ENCODE peak calls at places on chromosome 20, in eight cellular contexts. One of them, this sample, is unnamed.

GRCh38 chr20:7226156-7226555 is 458.7 kb downstream of the BMP2 start:
- DNase-seq in heart left ventricle: no peak
- DNase-seq in uterus: no peak
- DNase-seq in ovary: no peak
- DNase-seq in fibroblast of mammary gland: no peak
- DNase-seq in GM12865: no peak
- DNase-seq in heart right ventricle: no peak
- DNase-seq in hepatocyte: no peak
- DNase-seq in this sample: no peak

GRCh38 chr20:17966432-17967312 is 1.9 kb downstream of the SNX5 start:
- DNase-seq in hepatocyte: peak
- DNase-seq in uterus: no peak
- DNase-seq in ovary: no peak
- DNase-seq in heart right ventricle: no peak
- DNase-seq in GM12865: peak
- DNase-seq in fibroblast of mammary gland: peak
- DNase-seq in heart left ventricle: no peak
- DNase-seq in this sample: peak

GRCh38 chr20:25054133-25054820 is 3.7 kb downstream of the ACSS1 start:
- DNase-seq in fibroblast of mammary gland: no peak
- DNase-seq in ovary: peak
- DNase-seq in hepatocyte: no peak
- DNase-seq in uterus: peak
- DNase-seq in heart left ventricle: peak
- DNase-seq in heart right ventricle: no peak
- DNase-seq in GM12865: no peak
- DNase-seq in this sample: no peak

GRCh38 chr20:17730069-17730468 is 30.3 kb downstream of the BANF2 start:
- DNase-seq in GM12865: no peak
- DNase-seq in heart left ventricle: no peak
- DNase-seq in ovary: no peak
- DNase-seq in uterus: no peak
- DNase-seq in heart right ventricle: no peak
- DNase-seq in hepatocyte: no peak
- DNase-seq in fibroblast of mammary gland: no peak
- DNase-seq in this sample: no peak

GRCh38 chr20:57401565-57401918 is 10.3 kb downstream of the RBM38 start:
- DNase-seq in heart left ventricle: peak
- DNase-seq in GM12865: no peak
- DNase-seq in heart right ventricle: no peak
- DNase-seq in fibroblast of mammary gland: no peak
- DNase-seq in ovary: no peak
- DNase-seq in hepatocyte: no peak
- DNase-seq in uterus: no peak
- DNase-seq in this sample: no peak

GRCh38 chr20:59295531-59295930 is 4.9 kb upstream of the EDN3 start:
- DNase-seq in heart right ventricle: no peak
- DNase-seq in heart left ventricle: no peak
- DNase-seq in hepatocyte: no peak
- DNase-seq in fibroblast of mammary gland: no peak
- DNase-seq in ovary: no peak
- DNase-seq in GM12865: no peak
- DNase-seq in uterus: no peak
- DNase-seq in this sample: no peak

GRCh38 chr20:46977909-46978588 is 83.4 kb downstream of the EYA2 start:
- DNase-seq in fibroblast of mammary gland: no peak
- DNase-seq in uterus: no peak
- DNase-seq in heart right ventricle: no peak
- DNase-seq in heart left ventricle: no peak
- DNase-seq in hepatocyte: no peak
- DNase-seq in GM12865: no peak
- DNase-seq in ovary: no peak
- DNase-seq in this sample: no peak

GRCh38 chr20:14632906-14633305 is 295.5 kb upstream of the FLRT3 start:
- DNase-seq in hepatocyte: no peak
- DNase-seq in uterus: no peak
- DNase-seq in heart left ventricle: no peak
- DNase-seq in GM12865: no peak
- DNase-seq in fibroblast of mammary gland: peak
- DNase-seq in ovary: no peak
- DNase-seq in heart right ventricle: no peak
- DNase-seq in this sample: no peak

GRCh38 chr20:54726687-54727086 is 251.3 kb downstream of the DOK5 start:
- DNase-seq in heart right ventricle: no peak
- DNase-seq in uterus: no peak
- DNase-seq in hepatocyte: no peak
- DNase-seq in ovary: no peak
- DNase-seq in GM12865: peak
- DNase-seq in heart left ventricle: no peak
- DNase-seq in fibroblast of mammary gland: no peak
- DNase-seq in this sample: no peak

GRCh38 chr20:59633646-59634045 is 29.3 kb downstream of the PHACTR3 start:
- DNase-seq in ovary: no peak
- DNase-seq in uterus: no peak
- DNase-seq in heart left ventricle: no peak
- DNase-seq in fibroblast of mammary gland: no peak
- DNase-seq in heart right ventricle: no peak
- DNase-seq in GM12865: no peak
- DNase-seq in hepatocyte: no peak
- DNase-seq in this sample: no peak

GRCh38 chr20:43352996-43353395 is 104.7 kb upstream of the SRSF6 start:
- DNase-seq in heart right ventricle: no peak
- DNase-seq in GM12865: no peak
- DNase-seq in hepatocyte: no peak
- DNase-seq in uterus: no peak
- DNase-seq in fibroblast of mammary gland: no peak
- DNase-seq in ovary: no peak
- DNase-seq in heart left ventricle: no peak
- DNase-seq in this sample: no peak

GRCh38 chr20:655730-656624 is 3.0 kb upstream of the SRXN1 start:
- DNase-seq in GM12865: no peak
- DNase-seq in fibroblast of mammary gland: no peak
- DNase-seq in ovary: no peak
- DNase-seq in heart left ventricle: no peak
- DNase-seq in uterus: no peak
- DNase-seq in hepatocyte: no peak
- DNase-seq in heart right ventricle: no peak
- DNase-seq in this sample: no peak

GRCh38 chr20:20017852-20018245 is 687 bp downstream of the NAA20 start:
- DNase-seq in ovary: no peak
- DNase-seq in heart left ventricle: no peak
- DNase-seq in fibroblast of mammary gland: no peak
- DNase-seq in hepatocyte: no peak
- DNase-seq in uterus: no peak
- DNase-seq in heart right ventricle: no peak
- DNase-seq in GM12865: peak
- DNase-seq in this sample: no peak

GRCh38 chr20:7214081-7214740 is 446.7 kb downstream of the BMP2 start:
- DNase-seq in heart right ventricle: no peak
- DNase-seq in fibroblast of mammary gland: no peak
- DNase-seq in hepatocyte: no peak
- DNase-seq in heart left ventricle: no peak
- DNase-seq in GM12865: no peak
- DNase-seq in ovary: no peak
- DNase-seq in uterus: no peak
- DNase-seq in this sample: no peak

GRCh38 chr20:33650111-33650752 is 11.9 kb upstream of the C20orf144 start:
- DNase-seq in hepatocyte: no peak
- DNase-seq in heart left ventricle: no peak
- DNase-seq in heart right ventricle: no peak
- DNase-seq in uterus: no peak
- DNase-seq in fibroblast of mammary gland: no peak
- DNase-seq in GM12865: no peak
- DNase-seq in ovary: no peak
- DNase-seq in this sample: no peak

GRCh38 chr20:8862092-8862491 is 206.8 kb upstream of the PLCB4 start:
- DNase-seq in heart left ventricle: no peak
- DNase-seq in ovary: no peak
- DNase-seq in uterus: no peak
- DNase-seq in heart right ventricle: no peak
- DNase-seq in GM12865: no peak
- DNase-seq in hepatocyte: no peak
- DNase-seq in fibroblast of mammary gland: no peak
- DNase-seq in this sample: no peak

GRCh38 chr20:8535403-8536003 is 403.4 kb downstream of the PLCB1 start:
- DNase-seq in heart right ventricle: no peak
- DNase-seq in hepatocyte: no peak
- DNase-seq in GM12865: peak
- DNase-seq in fibroblast of mammary gland: peak
- DNase-seq in uterus: no peak
- DNase-seq in heart left ventricle: no peak
- DNase-seq in ovary: no peak
- DNase-seq in this sample: peak

GRCh38 chr20:25040438-25040831 is 17.5 kb downstream of the ACSS1 start:
- DNase-seq in uterus: peak
- DNase-seq in fibroblast of mammary gland: peak
- DNase-seq in heart right ventricle: no peak
- DNase-seq in GM12865: no peak
- DNase-seq in ovary: peak
- DNase-seq in hepatocyte: peak
- DNase-seq in heart left ventricle: peak
- DNase-seq in this sample: peak

GRCh38 chr20:58209652-58210397 is 18.6 kb downstream of the ANKRD60 start:
- DNase-seq in uterus: peak
- DNase-seq in heart right ventricle: peak
- DNase-seq in heart left ventricle: peak
- DNase-seq in fibroblast of mammary gland: peak
- DNase-seq in ovary: peak
- DNase-seq in hepatocyte: peak
- DNase-seq in GM12865: peak
- DNase-seq in this sample: peak

GRCh38 chr20:41654292-41654691 is 36.1 kb upstream of the CHD6 start:
- DNase-seq in hepatocyte: no peak
- DNase-seq in heart left ventricle: no peak
- DNase-seq in ovary: no peak
- DNase-seq in heart right ventricle: no peak
- DNase-seq in uterus: no peak
- DNase-seq in fibroblast of mammary gland: no peak
- DNase-seq in GM12865: no peak
- DNase-seq in this sample: no peak

GRCh38 chr20:17867546-17867945 is 101.0 kb downstream of the SNX5 start:
- DNase-seq in hepatocyte: no peak
- DNase-seq in uterus: no peak
- DNase-seq in heart left ventricle: no peak
- DNase-seq in fibroblast of mammary gland: no peak
- DNase-seq in heart right ventricle: no peak
- DNase-seq in ovary: no peak
- DNase-seq in GM12865: no peak
- DNase-seq in this sample: no peak

GRCh38 chr20:53707341-53708102 is 113.9 kb upstream of the ZNF217 start:
- DNase-seq in uterus: no peak
- DNase-seq in heart right ventricle: no peak
- DNase-seq in fibroblast of mammary gland: peak
- DNase-seq in heart left ventricle: no peak
- DNase-seq in GM12865: peak
- DNase-seq in hepatocyte: no peak
- DNase-seq in ovary: no peak
- DNase-seq in this sample: peak

GRCh38 chr20:33686008-33686983 is at the start of gene E2F1:
- DNase-seq in hepatocyte: peak
- DNase-seq in GM12865: peak
- DNase-seq in heart right ventricle: peak
- DNase-seq in heart left ventricle: peak
- DNase-seq in fibroblast of mammary gland: peak
- DNase-seq in uterus: peak
- DNase-seq in ovary: peak
- DNase-seq in this sample: peak

GRCh38 chr20:52104546-52105044 is 87.0 kb downstream of the ZFP64 start:
- DNase-seq in ovary: peak
- DNase-seq in fibroblast of mammary gland: peak
- DNase-seq in heart right ventricle: no peak
- DNase-seq in uterus: no peak
- DNase-seq in hepatocyte: peak
- DNase-seq in heart left ventricle: no peak
- DNase-seq in GM12865: no peak
- DNase-seq in this sample: peak
- H3K4me3 ChIP-seq in ovary: peak
- H3K4me3 ChIP-seq in fibroblast of mammary gland: peak
- H3K4me3 ChIP-seq in heart right ventricle: peak
- H3K4me3 ChIP-seq in uterus: peak
- H3K4me3 ChIP-seq in hepatocyte: peak
- H3K4me3 ChIP-seq in heart left ventricle: peak
- H3K4me3 ChIP-seq in GM12865: no peak
- H3K4me3 ChIP-seq in this sample: peak

GRCh38 chr20:1945660-1946059 is 48.2 kb downstream of the PDYN start:
- DNase-seq in fibroblast of mammary gland: no peak
- DNase-seq in hepatocyte: no peak
- DNase-seq in heart left ventricle: no peak
- DNase-seq in GM12865: no peak
- DNase-seq in heart right ventricle: no peak
- DNase-seq in uterus: no peak
- DNase-seq in ovary: no peak
- DNase-seq in this sample: no peak
- TF ChIP-seq CTCF in fibroblast of mammary gland: no peak
- TF ChIP-seq CTCF in hepatocyte: no peak
- TF ChIP-seq CTCF in heart left ventricle: no peak
- TF ChIP-seq CTCF in GM12865: no peak
- TF ChIP-seq CTCF in heart right ventricle: no peak
- TF ChIP-seq CTCF in uterus: no peak
- TF ChIP-seq CTCF in ovary: no peak
- TF ChIP-seq CTCF in this sample: no peak

GRCh38 chr20:35700625-35701148 is 1.5 kb downstream of the ROMO1 start:
- DNase-seq in uterus: no peak
- DNase-seq in GM12865: no peak
- DNase-seq in hepatocyte: no peak
- DNase-seq in heart right ventricle: no peak
- DNase-seq in heart left ventricle: no peak
- DNase-seq in fibroblast of mammary gland: no peak
- DNase-seq in ovary: no peak
- DNase-seq in this sample: no peak
- H3K4me3 ChIP-seq in uterus: no peak
- H3K4me3 ChIP-seq in GM12865: peak
- H3K4me3 ChIP-seq in hepatocyte: peak
- H3K4me3 ChIP-seq in heart right ventricle: peak
- H3K4me3 ChIP-seq in heart left ventricle: no peak
- H3K4me3 ChIP-seq in fibroblast of mammary gland: no peak
- H3K4me3 ChIP-seq in ovary: no peak
- H3K4me3 ChIP-seq in this sample: no peak

DNA sequence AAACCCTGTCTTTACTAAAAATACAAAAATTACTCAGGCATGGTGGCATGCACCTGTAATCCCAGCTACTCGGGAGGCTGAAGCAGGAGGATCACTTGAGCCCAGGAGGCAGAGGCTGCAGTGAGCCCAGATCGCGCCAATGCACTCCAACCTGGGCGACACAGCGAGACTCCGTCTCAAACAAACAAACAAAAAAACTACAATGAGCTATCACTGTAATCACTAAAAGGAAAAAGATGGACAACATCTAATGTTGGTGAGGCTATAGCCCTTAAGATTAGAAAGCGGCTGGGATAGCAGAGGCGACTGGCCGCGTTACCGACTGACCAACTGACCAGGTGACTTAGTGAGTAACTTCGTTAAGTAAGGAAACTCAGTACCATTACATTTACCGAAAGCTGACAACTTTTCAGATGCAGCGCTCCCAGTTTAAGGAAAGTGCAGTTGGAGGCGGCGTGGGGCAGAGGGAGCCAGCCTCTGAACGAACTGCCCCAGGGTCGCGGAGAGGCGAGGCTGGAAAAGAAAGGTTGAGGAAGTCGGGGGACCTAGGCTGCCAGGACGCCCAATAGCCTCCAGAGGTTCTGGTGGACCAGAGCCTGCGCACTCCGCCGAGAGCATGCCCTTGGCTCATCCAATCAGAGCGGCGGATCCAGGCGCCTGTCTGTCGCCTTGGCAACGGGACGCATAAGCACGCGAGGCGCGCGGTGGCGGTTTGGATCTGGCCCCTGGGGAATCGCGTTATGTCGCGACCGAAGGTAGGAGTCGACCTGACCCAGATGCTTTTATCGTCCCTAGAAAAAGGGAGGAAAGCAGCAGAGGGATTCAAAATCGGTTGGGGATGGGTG is 8.9 kb downstream of the TTLL9 start:
- DNase-seq in heart left ventricle: peak
- DNase-seq in heart right ventricle: peak
- DNase-seq in hepatocyte: peak
- DNase-seq in uterus: peak
- DNase-seq in fibroblast of mammary gland: peak
- DNase-seq in GM12865: peak
- DNase-seq in ovary: peak
- DNase-seq in this sample: peak
- TF ChIP-seq CTCF in heart left ventricle: no peak
- TF ChIP-seq CTCF in heart right ventricle: peak
- TF ChIP-seq CTCF in hepatocyte: no peak
- TF ChIP-seq CTCF in uterus: peak
- TF ChIP-seq CTCF in fibroblast of mammary gland: no peak
- TF ChIP-seq CTCF in GM12865: no peak
- TF ChIP-seq CTCF in ovary: no peak
- TF ChIP-seq CTCF in this sample: peak

This sample was measured in fibroblast of villous mesenchyme.